ENCODE peak calls at places on chromosomes 13 and 19, in four cellular contexts. One of them, this sample, is unnamed.

GRCh38 chr13:37288057-37288720 is 182.7 kb upstream of the CSNK1A1L start:
- DNase-seq in GM10248: no peak
- DNase-seq in cardiac muscle cell: peak; percentile 84
- DNase-seq in heart left ventricle: no peak
- DNase-seq in this sample: no peak

GRCh38 chr19:35911790-35912189 is 3.7 kb upstream of the TYROBP start:
- DNase-seq in cardiac muscle cell: no peak
- DNase-seq in heart left ventricle: no peak
- DNase-seq in GM10248: no peak
- DNase-seq in this sample: no peak

GRCh38 chr19:50537769-50538230 is 24.1 kb upstream of the ASPDH start:
- DNase-seq in heart left ventricle: peak; percentile 80
- DNase-seq in GM10248: peak; percentile 84
- DNase-seq in cardiac muscle cell: peak; percentile 90
- DNase-seq in this sample: no peak

GRCh38 chr19:18723871-18724377 is 40.4 kb downstream of the CRTC1 start:
- DNase-seq in heart left ventricle: no peak
- DNase-seq in cardiac muscle cell: no peak
- DNase-seq in GM10248: no peak
- DNase-seq in this sample: no peak

GRCh38 chr19:12664406-12665280 is 1.9 kb downstream of the MAN2B1 start:
- DNase-seq in GM10248: no peak
- DNase-seq in heart left ventricle: no peak
- DNase-seq in cardiac muscle cell: no peak
- DNase-seq in this sample: no peak

GRCh38 chr19:2650515-2650914 is 52.0 kb downstream of the GNG7 start:
- DNase-seq in GM10248: no peak
- DNase-seq in heart left ventricle: peak; percentile 56
- DNase-seq in cardiac muscle cell: no peak
- DNase-seq in this sample: peak; percentile 68

GRCh38 chr19:4089400-4089908 is 22.8 kb upstream of the ZBTB7A start:
- DNase-seq in cardiac muscle cell: no peak
- DNase-seq in GM10248: peak; percentile 56
- DNase-seq in heart left ventricle: peak; percentile 48
- DNase-seq in this sample: no peak

GRCh38 chr19:44113784-44114390 is 688 bp downstream of the ZNF225 start:
- DNase-seq in heart left ventricle: no peak
- DNase-seq in GM10248: no peak
- DNase-seq in cardiac muscle cell: no peak
- DNase-seq in this sample: no peak

GRCh38 chr19:2055871-2056809 is 5.1 kb upstream of the MKNK2 start:
- DNase-seq in GM10248: no peak
- DNase-seq in heart left ventricle: peak; percentile 74
- DNase-seq in cardiac muscle cell: peak; percentile 84
- DNase-seq in this sample: no peak

GRCh38 chr19:56341948-56342347 is 27.3 kb upstream of the ZSCAN5A start:
- DNase-seq in GM10248: no peak
- DNase-seq in cardiac muscle cell: no peak
- DNase-seq in heart left ventricle: no peak
- DNase-seq in this sample: no peak

GRCh38 chr13:42258747-42259146 is 13.2 kb upstream of the AKAP11 start:
- DNase-seq in GM10248: no peak
- DNase-seq in cardiac muscle cell: no peak
- DNase-seq in heart left ventricle: no peak
- DNase-seq in this sample: no peak

GRCh38 chr13:31166591-31166990 is 4.9 kb upstream of the HSPH1 start:
- DNase-seq in cardiac muscle cell: no peak
- DNase-seq in heart left ventricle: no peak
- DNase-seq in GM10248: no peak
- DNase-seq in this sample: no peak

GRCh38 chr13:30116379-30116778 is 191.0 kb downstream of the KATNAL1 start:
- DNase-seq in cardiac muscle cell: no peak
- DNase-seq in heart left ventricle: no peak
- DNase-seq in GM10248: no peak
- DNase-seq in this sample: no peak

GRCh38 chr19:28691683-28692082 is 521.3 kb downstream of the UQCRFS1 start:
- DNase-seq in cardiac muscle cell: peak; percentile 19
- DNase-seq in heart left ventricle: no peak
- DNase-seq in GM10248: no peak
- DNase-seq in this sample: no peak

GRCh38 chr19:7533281-7533819 is 2.2 kb upstream of the PNPLA6 start:
- DNase-seq in cardiac muscle cell: peak; percentile 79
- DNase-seq in GM10248: no peak
- DNase-seq in heart left ventricle: peak; percentile 87
- DNase-seq in this sample: peak; percentile 79

GRCh38 chr19:30449191-30449590 is 77.0 kb downstream of the ZNF536 start:
- DNase-seq in cardiac muscle cell: no peak
- DNase-seq in heart left ventricle: no peak
- DNase-seq in GM10248: no peak
- DNase-seq in this sample: no peak

GRCh38 chr13:76715621-76716020 is 170.6 kb downstream of the KCTD12 start:
- DNase-seq in cardiac muscle cell: no peak
- DNase-seq in GM10248: no peak
- DNase-seq in heart left ventricle: no peak
- DNase-seq in this sample: no peak

GRCh38 chr19:33392341-33393285 is 19.1 kb downstream of the CEBPG start:
- DNase-seq in cardiac muscle cell: no peak
- DNase-seq in GM10248: peak; percentile 14
- DNase-seq in heart left ventricle: no peak
- DNase-seq in this sample: no peak

GRCh38 chr19:43423779-43424178 is 9.1 kb downstream of the TEX101 start:
- DNase-seq in cardiac muscle cell: no peak
- DNase-seq in heart left ventricle: no peak
- DNase-seq in GM10248: no peak
- DNase-seq in this sample: no peak

GRCh38 chr13:107069107-107069776 is 501.3 kb upstream of the ARGLU1 start:
- DNase-seq in cardiac muscle cell: no peak
- DNase-seq in GM10248: no peak
- DNase-seq in heart left ventricle: no peak
- DNase-seq in this sample: no peak

DNA sequence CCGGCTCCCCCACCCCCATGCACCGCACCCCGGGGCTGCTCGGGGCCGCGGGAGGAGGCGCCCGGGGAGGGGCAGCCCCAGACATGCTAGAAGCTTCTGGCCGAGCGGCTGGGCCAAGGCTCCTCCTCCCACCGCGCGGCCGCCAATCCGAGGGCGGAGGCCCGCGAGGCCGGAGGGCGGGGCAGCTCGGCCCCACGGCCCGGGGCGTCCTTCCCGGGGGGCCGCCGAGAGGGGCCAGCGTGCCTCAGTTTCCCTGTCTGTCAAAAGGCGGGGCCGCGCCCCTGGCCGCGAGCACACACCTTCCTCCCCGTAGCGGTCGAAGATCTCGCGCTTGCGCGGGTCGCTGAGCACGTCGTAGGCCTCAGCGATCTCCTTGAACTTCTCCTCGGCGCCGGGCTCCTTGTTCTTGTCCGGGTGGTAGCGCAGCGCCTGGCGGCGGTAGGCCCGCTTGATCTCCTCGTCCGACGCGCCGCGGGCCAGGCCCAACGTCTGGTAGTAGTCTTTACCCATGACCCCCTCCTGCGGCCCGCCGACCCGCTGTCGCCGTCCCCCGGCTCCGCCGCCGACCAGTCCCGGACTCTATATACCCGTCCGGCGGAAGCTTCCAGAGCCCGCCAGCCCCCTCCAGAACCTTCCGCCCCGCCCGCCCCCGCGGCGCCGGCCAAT is at the start of gene DNAJB1:
- DNase-seq in cardiac muscle cell: peak; percentile 83
- DNase-seq in GM10248: peak; percentile 93
- DNase-seq in heart left ventricle: peak; percentile 89
- DNase-seq in this sample: peak; percentile 90
- TF ChIP-seq CTCF in cardiac muscle cell: no peak
- TF ChIP-seq CTCF in GM10248: no peak
- TF ChIP-seq CTCF in heart left ventricle: no peak
- TF ChIP-seq CTCF in this sample: no peak

GRCh38 chr13:23790591-23791170 is 98.5 kb downstream of the MIPEP start:
- DNase-seq in GM10248: no peak
- DNase-seq in heart left ventricle: no peak
- DNase-seq in cardiac muscle cell: peak; percentile 92
- DNase-seq in this sample: no peak
- TF ChIP-seq CTCF in GM10248: no peak
- TF ChIP-seq CTCF in heart left ventricle: no peak
- TF ChIP-seq CTCF in cardiac muscle cell: no peak
- TF ChIP-seq CTCF in this sample: no peak

DNA sequence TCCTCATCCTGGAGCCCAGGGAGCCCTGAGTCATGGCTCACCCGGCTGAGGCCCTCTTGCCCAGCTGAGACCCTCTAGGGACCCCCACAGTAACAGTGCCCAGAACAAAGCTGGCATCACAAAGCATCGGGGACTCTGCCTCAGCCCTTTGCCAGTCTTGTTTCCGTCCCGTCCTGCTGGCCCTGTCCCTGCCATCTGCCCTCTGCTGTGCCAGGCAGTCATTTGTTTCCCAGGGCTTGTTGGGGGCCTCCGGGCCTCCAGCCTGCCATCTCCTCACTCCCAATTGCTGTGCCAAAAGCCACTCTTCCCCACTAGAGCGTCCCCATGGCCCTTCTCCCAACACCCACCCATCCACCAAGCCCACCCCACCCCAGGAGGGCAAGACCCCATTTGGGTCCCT is 64.2 kb downstream of the SMARCA4 start:
- DNase-seq in heart left ventricle: no peak
- DNase-seq in GM10248: no peak
- DNase-seq in cardiac muscle cell: no peak
- DNase-seq in this sample: no peak
- TF ChIP-seq CTCF in heart left ventricle: no peak
- TF ChIP-seq CTCF in GM10248: no peak
- TF ChIP-seq CTCF in cardiac muscle cell: no peak
- TF ChIP-seq CTCF in this sample: no peak

DNA sequence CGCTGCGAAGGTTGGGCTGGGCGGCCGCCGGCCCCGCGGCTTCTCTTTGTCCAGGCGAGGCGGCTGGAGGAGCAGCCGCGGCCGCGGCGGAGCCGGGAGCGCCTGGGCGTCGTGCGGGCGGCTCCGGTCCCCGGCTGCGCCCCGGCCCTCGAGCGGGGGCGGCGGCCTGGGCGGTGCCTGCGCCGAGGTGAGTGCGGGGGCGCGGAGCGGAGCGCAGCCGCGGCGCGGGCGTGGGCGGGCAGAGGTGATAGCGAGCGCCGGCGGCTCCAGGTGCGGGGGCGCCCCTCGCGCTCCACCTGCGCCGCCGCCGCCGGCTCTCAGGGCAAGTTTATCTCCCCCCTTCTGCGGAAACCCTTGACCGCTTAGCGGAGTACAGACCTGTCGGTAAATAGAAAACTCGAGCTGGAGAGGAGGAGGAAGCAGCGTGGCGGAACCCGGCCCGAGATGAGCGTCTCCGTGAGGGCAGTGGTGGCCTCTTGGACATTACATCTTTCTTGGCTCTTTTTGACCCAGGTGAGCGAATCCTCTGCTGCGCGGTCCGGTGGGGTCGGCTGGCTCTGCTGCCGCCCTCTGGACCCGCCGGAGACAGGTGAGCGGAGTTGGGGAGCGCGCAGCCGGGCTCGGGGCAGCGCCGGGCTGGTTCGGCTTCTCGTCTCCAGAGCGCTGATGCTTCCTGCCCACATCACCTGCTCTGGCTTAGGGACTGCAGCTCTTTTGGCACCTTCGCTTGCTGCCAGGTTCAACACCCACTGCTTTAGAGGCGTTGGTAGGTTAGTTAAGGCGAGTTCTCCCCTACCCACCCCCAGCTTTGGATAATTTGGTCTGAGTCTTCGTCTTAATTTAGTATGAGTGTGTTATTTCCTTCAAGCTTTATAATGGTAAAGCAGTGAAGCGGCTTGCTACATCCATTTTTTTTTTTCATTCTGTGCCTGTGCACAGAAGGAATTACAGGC is at the start of gene MTUS2:
- DNase-seq in cardiac muscle cell: no peak
- DNase-seq in heart left ventricle: no peak
- DNase-seq in GM10248: peak; percentile 41
- DNase-seq in this sample: no peak
- TF ChIP-seq CTCF in cardiac muscle cell: no peak
- TF ChIP-seq CTCF in heart left ventricle: no peak
- TF ChIP-seq CTCF in GM10248: no peak
- TF ChIP-seq CTCF in this sample: no peak

GRCh38 chr13:60514891-60515290 is 117.9 kb downstream of the TDRD3 start:
- DNase-seq in cardiac muscle cell: no peak
- DNase-seq in heart left ventricle: no peak
- DNase-seq in GM10248: no peak
- DNase-seq in this sample: no peak
- TF ChIP-seq CTCF in cardiac muscle cell: no peak
- TF ChIP-seq CTCF in heart left ventricle: no peak
- TF ChIP-seq CTCF in GM10248: no peak
- TF ChIP-seq CTCF in this sample: no peak

GRCh38 chr13:39656325-39656677 is 839 bp downstream of the COG6 start:
- DNase-seq in cardiac muscle cell: peak; percentile 6
- DNase-seq in GM10248: no peak
- DNase-seq in heart left ventricle: no peak
- DNase-seq in this sample: no peak
- TF ChIP-seq CTCF in cardiac muscle cell: no peak
- TF ChIP-seq CTCF in GM10248: no peak
- TF ChIP-seq CTCF in heart left ventricle: no peak
- TF ChIP-seq CTCF in this sample: no peak

DNA sequence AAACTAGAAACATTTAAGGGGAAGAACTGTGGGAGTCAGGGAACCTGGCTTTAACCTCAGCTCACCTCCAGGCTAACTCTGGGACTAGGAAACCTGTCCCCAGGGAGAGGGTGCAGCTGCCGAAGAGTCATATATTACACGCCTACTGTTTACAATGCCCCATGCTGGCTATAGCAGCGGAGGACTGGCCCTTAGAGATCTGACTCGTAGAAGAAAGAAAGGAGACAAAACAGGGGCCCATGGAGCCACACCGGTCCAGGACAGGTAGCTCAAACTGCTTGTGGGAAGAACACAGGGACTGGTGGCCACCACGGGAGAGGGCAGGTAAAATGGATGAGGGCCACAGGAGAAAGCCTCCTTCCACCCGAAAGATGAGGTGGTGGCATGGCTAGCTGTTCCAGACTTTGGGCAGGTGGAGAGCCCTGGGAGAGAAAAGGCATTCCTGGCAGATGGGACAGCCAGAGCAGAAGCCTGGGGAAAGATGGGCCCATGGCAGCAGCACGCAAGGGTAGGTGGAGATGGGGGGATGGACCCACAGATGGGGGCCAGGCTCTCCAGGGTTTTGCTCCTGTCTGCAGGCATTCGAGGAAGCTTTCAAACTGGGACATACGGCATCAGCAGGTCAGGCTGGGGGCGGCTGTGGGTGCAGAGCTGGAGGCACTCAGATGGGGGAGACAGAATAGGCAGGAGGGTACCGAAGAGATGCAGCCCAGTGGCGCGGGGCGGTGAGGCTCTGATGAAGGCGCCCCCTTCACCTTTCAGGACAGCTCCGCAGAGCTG is 69.5 kb downstream of the LATS2 start:
- DNase-seq in GM10248: no peak
- DNase-seq in heart left ventricle: no peak
- DNase-seq in cardiac muscle cell: no peak
- DNase-seq in this sample: peak; percentile 67
- TF ChIP-seq CTCF in GM10248: no peak
- TF ChIP-seq CTCF in heart left ventricle: no peak
- TF ChIP-seq CTCF in cardiac muscle cell: no peak
- TF ChIP-seq CTCF in this sample: no peak

GRCh38 chr13:60134376-60134775 is 29.4 kb downstream of the DIAPH3 start:
- DNase-seq in cardiac muscle cell: peak; percentile 38
- DNase-seq in heart left ventricle: no peak
- DNase-seq in GM10248: no peak
- DNase-seq in this sample: no peak
- TF ChIP-seq CTCF in cardiac muscle cell: peak; percentile 37
- TF ChIP-seq CTCF in heart left ventricle: no peak
- TF ChIP-seq CTCF in GM10248: peak; percentile 12
- TF ChIP-seq CTCF in this sample: no peak

This sample was measured in coronary artery.